ENCODE peak calls at places on chromosome 22, in nine cellular contexts. E is upper lobe of left lung, B is AG10803, I is IMR-90, U is left lung, G is HFFc6, D is MM.1S, P is A549, H is GM10248. W is an unnamed sample.

GRCh38 chr22:27514612-27515011 is 286.9 kb downstream of the MN1 start:
- DNase-seq in H (no peak), E (no peak), D (no peak), B (no peak), U (no peak), P (no peak), I (no peak), G (no peak), W (no peak)

GRCh38 chr22:43923631-43924548 is at the start of gene PNPLA3:
- DNase-seq in G (peak), D (no peak), I (peak), E (peak), U (peak), H (peak), B (peak), P (peak), W (peak)

GRCh38 chr22:50136431-50137047 is 34.0 kb upstream of the PANX2 start:
- DNase-seq in H (no peak), P (no peak), B (peak), U (no peak), E (no peak), I (no peak), D (no peak), G (no peak), W (no peak)

GRCh38 chr22:37241351-37242142 is 2.5 kb downstream of the RAC2 start:
- DNase-seq in B (no peak), P (no peak), I (no peak), E (no peak), U (peak), H (no peak), G (no peak), D (no peak), W (no peak)

GRCh38 chr22:40008726-40009125 is 14.0 kb downstream of the FAM83F start:
- DNase-seq in E (no peak), I (peak), D (no peak), H (no peak), U (no peak), B (no peak), P (no peak), G (no peak), W (peak)

GRCh38 chr22:22743128-22743760 is 98.8 kb downstream of the GGTLC2 start:
- DNase-seq in H (no peak), U (no peak), D (no peak), I (no peak), E (no peak), B (no peak), G (no peak), P (no peak), W (no peak)

GRCh38 chr22:39294571-39295468 is 24.6 kb downstream of the RPL3 start:
- DNase-seq in I (no peak), U (no peak), D (no peak), E (no peak), B (no peak), P (no peak), H (no peak), G (no peak), W (no peak)

GRCh38 chr22:45584621-45585436 is 82.1 kb downstream of the FBLN1 start:
- DNase-seq in B (peak), H (no peak), U (no peak), D (no peak), I (peak), P (no peak), E (no peak), G (no peak), W (no peak)

GRCh38 chr22:41237707-41238569 is 2.8 kb downstream of the CHADL start:
- DNase-seq in E (peak), I (peak), P (no peak), B (peak), G (no peak), U (peak), H (peak), D (peak), W (peak)

GRCh38 chr22:30441088-30441487 is 15.5 kb downstream of the MTFP1 start:
- DNase-seq in D (no peak), E (no peak), B (no peak), U (no peak), I (no peak), H (no peak), P (no peak), G (no peak), W (no peak)

GRCh38 chr22:30439836-30440235 is 14.3 kb downstream of the MTFP1 start:
- DNase-seq in H (no peak), D (no peak), I (no peak), U (peak), G (no peak), E (peak), B (no peak), P (no peak), W (no peak)

GRCh38 chr22:30444632-30445437 is 19.3 kb downstream of the MTFP1 start:
- DNase-seq in I (peak), D (peak), E (no peak), B (peak), G (peak), P (peak), H (peak), U (no peak), W (peak)

DNA sequence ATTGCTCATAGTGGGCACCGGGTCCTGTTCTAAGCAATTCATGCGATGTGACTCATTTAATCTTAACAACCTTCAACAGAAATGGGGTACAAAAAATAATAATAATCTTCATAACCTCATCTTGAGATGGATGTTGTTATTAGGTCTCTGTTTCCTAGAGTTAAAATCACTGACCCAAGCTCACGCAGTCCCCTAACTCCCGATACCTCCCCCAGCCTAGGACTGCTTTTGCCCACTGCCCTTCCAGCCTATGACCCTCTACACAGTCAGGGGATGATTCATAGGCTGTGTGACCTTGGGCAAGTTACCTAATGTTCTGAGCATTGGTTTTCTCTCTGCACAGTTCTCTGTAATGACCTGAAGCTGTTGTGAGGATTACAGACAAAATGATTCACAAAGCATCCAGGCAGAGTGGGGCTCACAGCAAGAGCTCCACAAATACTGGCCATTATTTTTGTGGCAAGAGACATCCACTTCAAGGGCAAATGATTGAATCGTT is 19.9 kb downstream of the MTFP1 start:
- DNase-seq in H (no peak), U (no peak), I (peak), B (peak), D (no peak), E (no peak), P (no peak), G (peak), W (peak)
- TF ChIP-seq CTCF in H (no peak), U (no peak), I (no peak), B (no peak), D (no peak), E (no peak), P (no peak), G (peak), W (no peak)

DNA sequence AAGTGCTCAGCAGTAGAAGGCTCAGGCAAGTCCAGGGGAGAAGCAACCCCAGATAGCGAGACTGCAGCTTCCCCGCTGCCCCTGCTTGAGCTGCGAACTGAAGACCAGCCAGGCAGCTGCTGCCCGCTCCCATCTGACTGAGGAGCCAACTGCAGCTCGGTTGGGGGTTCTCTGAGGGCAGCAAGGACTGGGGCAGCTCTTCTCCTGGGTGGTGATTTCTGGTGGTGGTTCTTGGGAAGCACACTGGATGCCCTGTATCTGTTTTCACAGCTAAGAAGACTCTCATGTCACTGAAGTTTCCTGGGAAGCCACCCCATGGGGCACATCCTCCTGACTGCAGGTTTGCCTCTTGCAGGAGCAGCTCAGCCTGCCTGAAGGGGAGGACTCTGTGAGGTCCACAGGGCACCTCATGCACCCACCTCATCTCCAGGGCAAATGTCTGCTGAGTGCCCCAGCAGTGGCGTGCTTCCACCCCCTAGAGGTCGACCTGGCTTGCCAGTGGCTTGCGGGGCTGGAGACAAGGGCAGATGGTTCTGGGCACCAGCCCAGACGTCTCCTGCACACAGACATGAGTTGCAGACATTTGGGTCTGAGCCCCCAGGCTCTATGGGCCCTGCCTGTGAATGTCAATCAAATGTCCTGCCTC is 801.1 kb downstream of the BRD1 start:
- DNase-seq in E (no peak), P (peak), I (no peak), G (no peak), H (no peak), B (no peak), U (no peak), D (no peak), W (no peak)
- TF ChIP-seq CTCF in E (peak), P (peak), I (no peak), G (no peak), H (peak), B (no peak), U (no peak), D (no peak), W (no peak)

DNA sequence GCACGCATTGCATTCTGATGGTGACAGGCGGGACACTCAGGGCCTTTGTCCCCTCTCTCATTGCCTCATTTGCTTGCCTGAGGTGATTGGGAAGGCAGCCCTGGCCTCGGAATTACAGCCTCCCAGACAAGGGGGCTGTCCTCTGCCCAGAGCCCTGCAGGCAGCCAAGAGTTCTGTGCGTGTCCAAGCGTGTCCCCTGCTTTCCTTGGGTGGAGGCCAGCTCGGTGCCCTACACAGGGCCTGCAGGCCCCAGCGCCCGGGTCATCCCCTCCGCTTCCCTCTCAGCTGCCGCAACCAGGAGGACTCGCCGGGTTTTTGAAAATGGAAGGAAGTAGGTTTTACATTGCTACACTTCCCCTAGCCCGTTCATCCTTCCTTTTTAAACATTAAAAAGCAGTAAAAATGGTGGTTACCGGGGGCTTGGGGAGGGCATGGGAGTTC is 1.9 kb downstream of the GRAMD4 start:
- DNase-seq in H (no peak), P (no peak), D (no peak), U (peak), G (no peak), E (peak), I (no peak), B (no peak), W (no peak)
- TF ChIP-seq CTCF in H (no peak), P (no peak), D (no peak), U (no peak), G (no peak), E (no peak), I (no peak), B (no peak), W (no peak)

GRCh38 chr22:19739911-19740449 is 16.6 kb downstream of the GP1BB start:
- DNase-seq in H (no peak), E (peak), P (no peak), G (no peak), U (no peak), D (no peak), I (no peak), B (no peak), W (no peak)
- TF ChIP-seq CTCF in H (no peak), E (no peak), P (no peak), G (no peak), U (no peak), D (no peak), I (no peak), B (no peak), W (no peak)

W was measured in choroid plexus epithelial cell.